ENCODE peak calls at places on chromosomes 11 and 22, in four cellular contexts. O is kidney, V is pancreas, U is lung. B is an unnamed sample.

GRCh38 chr11:130580372-130580771 is 131.9 kb downstream of the ADAMTS15 start:
- DNase-seq in U (no peak), O (no peak), V (no peak), B (peak)

GRCh38 chr11:81579339-81579738 is 1154.3 kb downstream of the FAM181B start:
- DNase-seq in V (no peak), U (no peak), O (no peak), B (no peak)

GRCh38 chr22:49887716-49888115 is 30.5 kb downstream of the ALG12 start:
- DNase-seq in V (no peak), O (no peak), U (no peak), B (no peak)

GRCh38 chr11:74288161-74288560 is 23.3 kb downstream of the P4HA3 start:
- DNase-seq in O (no peak), V (no peak), U (no peak), B (no peak)

GRCh38 chr11:23923357-23923756 is 573.5 kb upstream of the LUZP2 start:
- DNase-seq in U (no peak), V (no peak), O (no peak), B (no peak)

GRCh38 chr22:35540600-35541253 is at the start of gene RASD2:
- DNase-seq in U (no peak), O (no peak), V (peak), B (peak)

GRCh38 chr11:134416726-134417125 is 4.7 kb upstream of the B3GAT1 start:
- DNase-seq in O (no peak), V (no peak), U (no peak), B (no peak)

GRCh38 chr11:70699294-70700221 is 301.2 kb downstream of the CTTN start:
- DNase-seq in O (peak), U (no peak), V (no peak), B (no peak)

GRCh38 chr11:70669871-70670683 is 271.7 kb downstream of the CTTN start:
- DNase-seq in O (no peak), V (peak), U (no peak), B (no peak)

GRCh38 chr11:10605941-10606381 is 37.5 kb upstream of the LYVE1 start:
- DNase-seq in U (peak), O (no peak), V (no peak), B (no peak)

GRCh38 chr22:23774922-23775436 is 2.3 kb downstream of the MMP11 start:
- DNase-seq in U (no peak), V (no peak), O (no peak), B (no peak)

GRCh38 chr11:102451693-102452460 is 688 bp downstream of the TMEM123 start:
- DNase-seq in U (peak), V (peak), O (peak), B (peak)

GRCh38 chr11:112728288-112728687 is 232.9 kb upstream of the NCAM1 start:
- DNase-seq in U (no peak), O (no peak), V (no peak), B (no peak)

GRCh38 chr11:80031014-80031565 is 590.3 kb upstream of the TENM4 start:
- DNase-seq in U (no peak), V (no peak), O (no peak), B (no peak)

GRCh38 chr11:5129457-5129877 is 8.7 kb downstream of the OR52A5 start:
- DNase-seq in O (no peak), U (no peak), V (no peak), B (no peak)

GRCh38 chr22:30314918-30315317 is 11.8 kb downstream of the TBC1D10A start:
- DNase-seq in U (no peak), V (no peak), O (no peak), B (no peak)

GRCh38 chr22:22948651-22949611 is 61.3 kb downstream of the IGLL5 start:
- DNase-seq in U (no peak), V (peak), O (no peak), B (no peak)

GRCh38 chr22:25564320-25564978 is at the start of gene GRK3:
- DNase-seq in U (peak), V (peak), O (peak), B (peak)

GRCh38 chr11:34203377-34203801 is 98.0 kb downstream of the NAT10 start:
- DNase-seq in U (no peak), V (no peak), O (no peak), B (no peak)

GRCh38 chr11:47132490-47132889 is 44.2 kb downstream of the ARFGAP2 start:
- DNase-seq in O (no peak), U (no peak), V (no peak), B (no peak)

DNA sequence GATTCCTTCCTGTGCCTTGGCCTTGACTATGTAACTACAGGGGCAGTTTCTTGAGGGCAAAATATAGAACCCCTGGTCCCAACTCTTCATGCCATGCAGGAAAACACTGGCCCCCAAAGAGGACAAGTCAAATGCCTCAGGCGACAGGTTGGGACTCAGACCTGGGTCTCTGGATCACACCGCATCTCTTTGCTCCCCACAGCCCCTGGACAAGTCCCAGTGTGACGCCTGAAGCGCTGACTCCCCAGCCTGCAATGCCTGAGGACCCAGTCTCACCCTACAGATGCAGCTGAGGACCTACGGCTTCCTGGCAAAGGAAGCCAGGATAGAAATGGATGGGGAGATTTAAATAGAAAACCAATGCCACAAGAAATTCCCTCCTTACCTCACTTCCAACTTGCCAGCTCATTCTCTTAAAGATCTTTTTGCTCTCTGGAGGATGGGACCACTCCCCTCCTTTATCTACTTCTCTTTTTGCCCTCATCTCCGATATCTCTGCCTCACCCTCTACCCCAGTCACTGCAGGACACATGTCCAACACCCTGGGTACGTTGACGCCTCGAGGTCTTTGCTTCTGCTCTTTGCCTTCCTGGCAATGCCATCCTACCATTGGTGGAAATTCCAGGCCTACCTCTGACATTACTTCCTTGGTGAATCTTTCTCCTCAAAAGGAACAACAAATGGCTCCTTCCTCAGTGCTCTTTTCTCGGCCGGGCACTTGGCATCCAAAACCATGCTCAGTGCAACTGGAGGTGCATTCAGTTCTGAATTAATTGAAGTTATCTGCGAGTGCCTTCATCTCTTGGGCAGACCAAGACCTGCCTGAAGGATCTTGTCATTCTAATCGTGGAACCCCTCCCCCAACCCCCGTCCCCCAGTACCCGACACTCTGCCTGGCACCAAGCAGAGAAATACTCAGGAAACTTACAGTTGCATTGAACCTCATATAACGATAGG is 2.0 kb upstream of the PRDM11 start:
- DNase-seq in V (peak), O (no peak), U (peak), B (no peak)
- H3K4me3 ChIP-seq in V (no peak), O (no peak), U (no peak), B (no peak)

GRCh38 chr11:126969865-126970479 is 30.6 kb downstream of the KIRREL3 start:
- DNase-seq in V (no peak), U (no peak), O (no peak), B (no peak)
- TF ChIP-seq CTCF in V (peak), U (no peak), O (peak), B (peak)

GRCh38 chr22:46086577-46087335 is 63.6 kb upstream of the PPARA start:
- DNase-seq in O (peak), U (no peak), V (peak), B (peak)
- H3K4me3 ChIP-seq in O (no peak), U (no peak), V (peak), B (peak)

GRCh38 chr22:43136255-43136654 is 6.9 kb downstream of the MCAT start:
- DNase-seq in V (peak), O (no peak), U (no peak), B (no peak)
- TF ChIP-seq CTCF in V (no peak), O (peak), U (peak), B (peak)